ENCODE peak calls at places on chromosomes 4 and X, in eight cellular contexts. Y is foreskin fibroblast, H is progenitor cell of endocrine pancreas, R is Caco-2, U is fibroblast of pulmonary artery, X is OCI-LY7, G is AG09319, W is endothelial cell. N is an unnamed sample.

GRCh38 chr4:152436384-152436783 is 99.5 kb downstream of the FBXW7 start:
- DNase-seq in U (no peak), H (no peak), Y (no peak), W (no peak), R (peak; percentile 37), X (peak; percentile 19), G (no peak), N (no peak)

GRCh38 chr4:42588909-42589308 is 68.0 kb downstream of the ATP8A1 start:
- DNase-seq in R (no peak), G (no peak), U (no peak), W (no peak), X (no peak), H (no peak), Y (no peak), N (no peak)

GRCh38 chrX:97159916-97160800 is 276.4 kb downstream of the RPA4 start:
- DNase-seq in U (no peak), Y (no peak), H (no peak), G (no peak), R (peak; percentile 26), X (no peak), W (peak; percentile 2), N (no peak)

GRCh38 chrX:63743596-63743995 is 41.4 kb downstream of the ARHGEF9 start:
- DNase-seq in Y (no peak), R (no peak), X (peak; percentile 3), U (no peak), H (no peak), G (no peak), W (no peak), N (no peak)

GRCh38 chr4:183399616-183400015 is 44.8 kb upstream of the CDKN2AIP start:
- DNase-seq in W (no peak), Y (no peak), X (no peak), G (no peak), U (no peak), H (no peak), R (no peak), N (no peak)

GRCh38 chrX:112819013-112819635 is 21.5 kb downstream of the AMOT start:
- DNase-seq in R (no peak), G (peak; percentile 64), U (peak; percentile 63), X (no peak), Y (peak; percentile 44), W (no peak), H (no peak), N (no peak)

GRCh38 chr4:173076903-173077629 is 91.5 kb upstream of the GALNT7 start:
- DNase-seq in G (no peak), W (no peak), R (no peak), U (no peak), Y (peak; percentile 2), H (no peak), X (no peak), N (no peak)

GRCh38 chrX:13502590-13502989 is 66.8 kb upstream of the EGFL6 start:
- DNase-seq in W (no peak), H (no peak), X (no peak), G (no peak), R (no peak), U (no peak), Y (no peak), N (no peak)

GRCh38 chr4:48913346-48913745 is 6.8 kb upstream of the OCIAD2 start:
- DNase-seq in X (no peak), W (no peak), R (no peak), Y (peak; percentile 74), H (no peak), U (peak; percentile 84), G (no peak), N (no peak)

GRCh38 chr4:98694076-98694475 is 35.7 kb upstream of the TSPAN5 start:
- DNase-seq in G (no peak), U (no peak), W (no peak), X (no peak), Y (no peak), H (no peak), R (no peak), N (no peak)

GRCh38 chrX:3820170-3820569 is 106.7 kb upstream of the PRKX start:
- DNase-seq in U (peak; percentile 55), H (no peak), X (no peak), G (no peak), W (no peak), Y (peak; percentile 62), R (no peak), N (no peak)

GRCh38 chr4:79862842-79863241 is 210.2 kb downstream of the ANTXR2 start:
- DNase-seq in H (no peak), U (no peak), Y (no peak), X (no peak), G (no peak), R (no peak), W (no peak), N (no peak)

GRCh38 chrX:46630141-46630540 is 56.6 kb downstream of the CHST7 start:
- DNase-seq in W (no peak), X (no peak), G (no peak), U (no peak), R (no peak), Y (peak; percentile 26), H (no peak), N (no peak)

GRCh38 chr4:4245172-4245571 is 2.9 kb downstream of the TMEM128 start:
- DNase-seq in W (no peak), U (no peak), H (no peak), X (no peak), G (no peak), R (no peak), Y (no peak), N (no peak)

GRCh38 chr4:153485860-153486259 is 19.7 kb downstream of the TMEM131L start:
- DNase-seq in X (no peak), H (no peak), U (no peak), W (no peak), G (no peak), R (no peak), Y (no peak), N (no peak)

GRCh38 chr4:113332701-113333100 is 283.2 kb downstream of the ANK2 start:
- DNase-seq in W (no peak), H (no peak), X (no peak), U (no peak), G (no peak), R (no peak), Y (no peak), N (no peak)

GRCh38 chrX:124555036-124555595 is 208.8 kb downstream of the SH2D1A start:
- DNase-seq in W (no peak), U (peak; percentile 35), R (no peak), X (no peak), G (no peak), Y (no peak), H (no peak), N (no peak)

GRCh38 chr4:57426779-57427395 is 316.7 kb upstream of the IGFBP7 start:
- DNase-seq in U (peak; percentile 81), R (peak; percentile 69), G (peak; percentile 16), X (peak; percentile 67), W (peak; percentile 78), H (peak; percentile 55), Y (peak; percentile 18), N (peak; percentile 80)

GRCh38 chrX:130444641-130445336 is 43.0 kb downstream of the RBMX2 start:
- DNase-seq in G (no peak), Y (no peak), H (no peak), X (no peak), W (no peak), R (no peak), U (no peak), N (no peak)

GRCh38 chrX:104565791-104566687 is at the start of gene IL1RAPL2:
- DNase-seq in X (no peak), R (no peak), U (peak; percentile 11), H (peak; percentile 53), Y (no peak), W (peak; percentile 56), G (no peak), N (peak; percentile 68)

GRCh38 chrX:18944482-18944881 is 39.4 kb downstream of the PHKA2 start:
- DNase-seq in H (no peak), W (no peak), R (no peak), X (no peak), Y (no peak), G (no peak), U (no peak), N (no peak)
- TF ChIP-seq CTCF in H (no peak), W (no peak), R (no peak), X (no peak), Y (no peak), G (no peak), U (no peak), N (no peak)

DNA sequence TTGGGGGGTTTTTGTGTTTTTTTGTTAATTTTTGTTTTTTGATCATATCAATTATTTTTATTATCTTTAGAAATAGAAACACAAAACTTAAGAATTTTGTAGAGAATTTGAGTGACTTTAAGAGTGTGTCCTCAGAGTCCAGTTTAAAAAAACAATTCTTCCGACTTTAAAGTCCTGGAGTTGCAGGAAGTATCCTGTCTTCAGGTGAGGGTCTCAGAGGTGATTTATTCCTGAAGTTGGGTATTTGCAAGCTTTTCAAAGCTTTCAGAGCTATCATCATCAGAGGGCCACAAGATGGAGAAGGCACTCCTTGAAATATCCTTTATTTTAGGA is 23.0 kb downstream of the TLR10 start:
- DNase-seq in Y (no peak), H (no peak), W (no peak), R (no peak), U (no peak), X (no peak), G (no peak), N (no peak)
- TF ChIP-seq CTCF in Y (no peak), H (no peak), W (peak; percentile 80), R (peak; percentile 29), U (no peak), X (peak; percentile 44), G (no peak), N (no peak)

GRCh38 chr4:22962186-22962786 is 269.5 kb downstream of the GBA3 start:
- DNase-seq in U (peak; percentile 52), R (no peak), G (no peak), H (no peak), Y (peak; percentile 10), W (peak; percentile 50), X (peak; percentile 2), N (peak; percentile 5)
- TF ChIP-seq CTCF in U (peak; percentile 59), R (peak; percentile 48), G (peak; percentile 46), H (peak; percentile 56), Y (peak; percentile 59), W (peak; percentile 76), X (peak; percentile 47), N (peak; percentile 41)

GRCh38 chr4:132228676-132229075 is 920.4 kb upstream of the PCDH10 start:
- DNase-seq in Y (no peak), G (no peak), X (no peak), W (no peak), R (no peak), U (no peak), H (no peak), N (no peak)

GRCh38 chr4:132230025-132230424 is 919.1 kb upstream of the PCDH10 start:
- DNase-seq in X (no peak), R (no peak), H (no peak), W (no peak), Y (no peak), U (no peak), G (no peak), N (no peak)

DNA sequence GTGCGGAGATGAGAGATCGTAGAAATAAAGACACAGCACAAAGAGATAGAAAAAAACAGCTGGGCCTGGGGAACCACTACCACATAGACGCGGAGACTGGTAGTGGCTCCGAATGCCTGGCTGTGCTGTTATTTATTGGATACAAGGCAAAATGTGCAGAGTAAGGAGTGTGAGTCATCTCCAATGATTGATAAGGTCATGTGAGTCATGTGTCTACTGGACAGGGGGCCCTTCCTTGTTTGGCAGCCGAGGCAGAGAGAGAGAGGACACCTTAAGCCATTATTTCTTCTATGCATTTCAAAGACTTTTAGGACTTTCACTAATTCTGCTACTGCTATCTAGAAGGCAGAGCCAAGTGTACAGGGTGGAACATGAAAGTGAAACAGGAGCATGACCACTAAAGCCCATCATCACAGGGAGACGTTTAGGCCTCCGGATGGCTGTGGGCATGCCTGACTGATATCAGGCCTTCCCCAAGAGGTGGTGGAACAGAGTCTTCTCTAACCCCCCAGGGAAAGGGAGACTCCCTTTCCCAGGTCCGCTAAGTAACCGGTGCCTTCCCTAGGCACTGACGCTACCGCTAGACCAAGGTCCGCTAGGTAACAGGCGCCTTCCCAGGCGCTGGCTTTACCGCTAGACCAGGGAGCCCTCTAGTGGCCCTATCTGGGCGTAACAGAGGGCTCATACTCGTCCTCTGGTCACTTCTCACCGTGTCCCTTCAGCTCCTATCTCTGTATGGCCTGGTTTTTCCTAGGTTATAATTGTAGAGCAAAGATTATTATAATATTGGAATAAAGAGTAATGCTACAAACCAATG is 921.5 kb upstream of the PCDH10 start:
- DNase-seq in R (no peak), Y (peak; percentile 2), G (no peak), W (peak; percentile 34), X (no peak), H (peak; percentile 53), U (peak; percentile 64), N (peak; percentile 61)
- TF ChIP-seq CTCF in R (no peak), Y (peak; percentile 22), G (no peak), W (peak; percentile 29), X (peak; percentile 37), H (peak; percentile 79), U (peak; percentile 59), N (peak; percentile 55)

N was measured in nephron progenitor cell.